ENCODE peak calls at places on chromosomes 2 and 18, in ten cellular contexts. Y is PC-3, I is fibroblast of lung, R is ovary, E is neural progenitor cell, W is GM20000, L is brain microvascular endothelial cell, U is stomach, V is AG09309, A is osteocyte. T is an unnamed sample.

GRCh38 chr2:204339212-204339715 is 206.0 kb upstream of the PARD3B start:
- DNase-seq in Y (peak; percentile 62), I (no peak), R (no peak), E (no peak), W (no peak), L (no peak), U (no peak), V (no peak), A (no peak), T (no peak)

GRCh38 chr2:239042551-239043320 is 194.9 kb downstream of the TWIST2 start:
- DNase-seq in Y (no peak), I (no peak), R (no peak), E (no peak), W (no peak), L (no peak), U (no peak), V (no peak), A (no peak), T (no peak)

GRCh38 chr2:64134813-64135212 is 9.4 kb downstream of the PELI1 start:
- DNase-seq in Y (no peak), I (no peak), R (no peak), E (no peak), W (no peak), L (no peak), U (no peak), V (no peak), A (no peak), T (no peak)

GRCh38 chr2:141767051-141767450 is 363.8 kb downstream of the LRP1B start:
- DNase-seq in Y (peak; percentile 59), I (peak; percentile 92), R (no peak), E (no peak), W (no peak), L (peak; percentile 47), U (no peak), V (no peak), A (no peak), T (no peak)

GRCh38 chr2:240811346-240812300 is 8.4 kb downstream of the KIF1A start:
- DNase-seq in Y (no peak), I (no peak), R (peak; percentile 8), E (no peak), W (no peak), L (no peak), U (peak; percentile 10), V (no peak), A (peak; percentile 83), T (no peak)

GRCh38 chr2:233473878-233474277 is 92.7 kb downstream of the USP40 start:
- DNase-seq in Y (no peak), I (no peak), R (peak; percentile 21), E (no peak), W (no peak), L (no peak), U (peak; percentile 19), V (no peak), A (no peak), T (no peak)

GRCh38 chr2:100058014-100058310 is 84.4 kb downstream of the AFF3 start:
- DNase-seq in Y (no peak), I (peak; percentile 75), R (no peak), E (no peak), W (no peak), L (peak; percentile 27), U (no peak), V (no peak), A (no peak), T (no peak)

GRCh38 chr2:120230515-120231471 is 7.6 kb upstream of the TMEM185B start:
- DNase-seq in Y (peak; percentile 25), I (no peak), R (no peak), E (no peak), W (no peak), L (no peak), U (no peak), V (no peak), A (no peak), T (no peak)

DNA sequence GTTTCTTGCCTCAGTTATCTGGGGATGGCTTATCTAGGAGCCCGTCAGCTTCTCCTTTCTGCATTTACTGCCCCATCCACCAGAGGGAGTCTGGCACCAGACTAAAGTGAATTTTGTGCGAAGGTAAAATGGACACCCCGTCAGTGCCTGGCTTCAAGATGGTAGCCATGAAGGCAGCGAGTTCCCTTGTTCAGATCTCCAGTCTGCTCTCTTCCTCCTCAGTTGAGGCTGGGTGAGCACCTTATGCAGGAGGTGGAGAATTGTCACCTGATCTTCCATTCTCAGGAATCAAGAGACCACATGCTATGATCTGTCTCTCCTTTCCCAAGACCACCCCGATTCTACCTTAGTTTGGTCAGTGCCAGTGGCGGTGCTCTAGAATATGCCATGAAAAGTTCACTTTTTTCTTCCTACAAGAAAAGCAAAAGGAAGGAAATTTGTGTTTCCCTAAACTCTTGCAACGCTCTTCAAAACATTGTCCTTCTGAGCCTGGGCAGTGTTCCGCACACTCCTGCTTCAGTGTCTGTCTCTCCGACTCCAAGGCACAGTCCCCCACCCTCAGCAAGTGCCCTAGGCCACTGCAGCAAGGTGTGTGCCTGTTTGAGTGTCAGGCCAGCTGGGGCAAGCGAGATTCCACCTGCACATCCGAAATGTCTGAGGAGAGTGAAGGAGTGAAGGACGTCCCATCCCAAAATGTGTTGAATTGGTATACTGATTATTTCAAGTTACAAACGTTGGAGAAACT is 168.6 kb downstream of the SS18 start:
- DNase-seq in Y (peak; percentile 60), I (peak; percentile 0), R (no peak), E (peak; percentile 39), W (peak; percentile 73), L (peak; percentile 22), U (peak; percentile 49), V (no peak), A (no peak), T (peak; percentile 19)
- TF ChIP-seq CTCF in Y (peak; percentile 75), I (peak; percentile 54), R (no peak), E (peak; percentile 65), W (peak; percentile 73), L (peak; percentile 73), U (no peak), V (peak; percentile 59), A (peak; percentile 46), T (peak; percentile 80)

GRCh38 chr2:70461981-70462876 is 91.4 kb downstream of the TGFA start:
- DNase-seq in Y (no peak), I (no peak), R (no peak), E (no peak), W (no peak), L (no peak), U (no peak), V (no peak), A (no peak), T (no peak)

GRCh38 chr2:70463997-70464396 is 89.6 kb downstream of the TGFA start:
- DNase-seq in Y (no peak), I (no peak), R (no peak), E (no peak), W (no peak), L (no peak), U (no peak), V (no peak), A (no peak), T (no peak)

GRCh38 chr2:70460333-70460732 is 93.3 kb downstream of the TGFA start:
- DNase-seq in Y (peak; percentile 30), I (no peak), R (no peak), E (no peak), W (no peak), L (no peak), U (no peak), V (no peak), A (peak; percentile 38), T (no peak)

GRCh38 chr2:70463581-70463980 is 90.0 kb downstream of the TGFA start:
- DNase-seq in Y (no peak), I (no peak), R (no peak), E (no peak), W (no peak), L (no peak), U (no peak), V (no peak), A (no peak), T (no peak)

GRCh38 chr2:70461414-70461813 is 92.2 kb downstream of the TGFA start:
- DNase-seq in Y (no peak), I (no peak), R (no peak), E (no peak), W (no peak), L (no peak), U (no peak), V (no peak), A (no peak), T (no peak)
- TF ChIP-seq CTCF in Y (no peak), I (no peak), R (no peak), E (no peak), W (no peak), L (no peak), U (no peak), V (no peak), A (no peak), T (no peak)

DNA sequence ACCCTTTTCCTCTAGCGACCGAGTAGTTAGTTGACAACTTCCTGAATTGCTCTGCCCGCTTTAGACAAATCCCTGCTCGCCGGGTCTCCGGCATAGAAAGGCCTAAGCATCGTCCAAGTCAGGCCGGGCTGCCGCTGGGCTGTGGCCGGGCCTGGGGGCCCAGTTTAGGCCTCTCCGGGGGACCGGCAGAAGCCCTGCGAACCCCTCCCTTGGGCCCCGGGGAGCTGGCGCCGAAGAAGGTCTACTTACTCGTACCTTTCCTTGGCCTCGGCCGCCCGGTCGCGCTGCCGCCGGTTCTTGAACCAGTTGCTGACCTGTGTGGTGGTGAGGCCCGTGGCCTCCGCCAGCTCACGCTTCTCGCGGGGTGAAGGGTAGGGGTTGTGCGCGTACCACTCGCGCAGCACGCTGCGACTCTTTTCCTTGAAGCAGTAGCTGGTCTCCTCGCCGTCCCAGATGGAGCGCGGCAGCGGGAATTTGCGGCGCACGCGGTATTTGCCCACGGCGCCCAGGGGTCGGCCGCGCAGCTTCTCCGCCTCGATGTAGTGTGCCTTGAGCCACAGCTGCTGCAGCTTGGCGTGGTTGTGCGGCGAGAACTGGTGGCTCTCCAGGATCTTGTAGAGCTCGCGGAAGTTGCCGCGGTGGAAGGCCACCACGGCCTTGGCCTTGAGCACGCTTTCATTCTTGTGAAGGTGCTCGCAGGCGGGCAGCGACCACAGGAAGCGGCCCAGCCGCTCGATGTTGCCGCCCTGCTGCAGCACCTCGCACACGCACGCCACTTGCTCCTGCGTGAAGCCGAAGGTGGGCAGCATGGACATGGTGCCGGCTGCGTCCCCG is 739 bp downstream of the SIX2 start:
- DNase-seq in Y (peak; percentile 28), I (peak; percentile 22), R (no peak), E (peak; percentile 55), W (no peak), L (no peak), U (peak; percentile 36), V (no peak), A (no peak), T (no peak)
- TF ChIP-seq CTCF in Y (no peak), I (no peak), R (no peak), E (no peak), W (no peak), L (no peak), U (no peak), V (no peak), A (no peak), T (no peak)

GRCh38 chr18:48137354-48138208 is 207.1 kb upstream of the SMAD2 start:
- DNase-seq in Y (peak; percentile 49), I (no peak), R (peak; percentile 44), E (no peak), W (no peak), L (no peak), U (peak; percentile 69), V (no peak), A (no peak), T (no peak)

GRCh38 chr18:48138660-48139426 is 208.4 kb upstream of the SMAD2 start:
- DNase-seq in Y (no peak), I (no peak), R (no peak), E (no peak), W (no peak), L (no peak), U (peak; percentile 59), V (no peak), A (no peak), T (no peak)

GRCh38 chr18:48139427-48140347 is 209.2 kb upstream of the SMAD2 start:
- DNase-seq in Y (peak; percentile 50), I (no peak), R (peak; percentile 70), E (no peak), W (no peak), L (no peak), U (peak; percentile 92), V (no peak), A (no peak), T (no peak)

GRCh38 chr18:48136544-48137353 is 206.3 kb upstream of the SMAD2 start:
- DNase-seq in Y (no peak), I (no peak), R (peak; percentile 56), E (peak; percentile 61), W (peak; percentile 49), L (no peak), U (peak; percentile 63), V (no peak), A (no peak), T (peak; percentile 59)

GRCh38 chr18:48138211-48138610 is 207.8 kb upstream of the SMAD2 start:
- DNase-seq in Y (no peak), I (no peak), R (no peak), E (peak; percentile 41), W (no peak), L (no peak), U (no peak), V (no peak), A (no peak), T (no peak)
- TF ChIP-seq CTCF in Y (no peak), I (no peak), R (no peak), E (peak; percentile 20), W (no peak), L (no peak), U (no peak), V (no peak), A (no peak), T (no peak)